ENCODE peak calls at places on chromosomes 1 and 21, in ten cellular contexts. Y is NCI-H524; F is stimulated activated CD4-positive, alpha-beta T cell treated with anti-CD3 and anti-CD28 coated beads, Interleukin-2, amount 100 ng/mL, for 4 hours; A is left lung; Q is ACHN; D is NCI-H2029; M is HTR-8/SVneo; I is NCI-H82; T is dorsolateral prefrontal cortex; C is breast epithelium. L is an unnamed sample.

GRCh38 chr1:166730299-166730888 is 108.9 kb upstream of the POGK start:
- DNase-seq in Y (peak), F (no peak), A (peak), Q (peak), D (no peak), M (no peak), I (peak), T (no peak), C (no peak), L (no peak)

GRCh38 chr1:119702384-119702783 is 9.3 kb upstream of the PHGDH start:
- DNase-seq in Y (no peak), F (no peak), A (peak), Q (no peak), D (no peak), M (no peak), I (no peak), T (no peak), C (no peak), L (no peak)

GRCh38 chr1:151809625-151810556 is 4.7 kb upstream of the LINGO4 start:
- DNase-seq in Y (no peak), F (no peak), A (no peak), Q (no peak), D (no peak), M (no peak), I (no peak), T (no peak), C (no peak), L (peak)

GRCh38 chr1:2386636-2387611 is 4.4 kb downstream of the MORN1 start:
- DNase-seq in Y (no peak), F (no peak), A (peak), Q (no peak), D (no peak), M (no peak), I (no peak), T (peak), C (no peak), L (no peak)

GRCh38 chr1:246161626-246162025 is 345.5 kb downstream of the SMYD3 start:
- DNase-seq in Y (no peak), F (no peak), A (no peak), Q (no peak), D (peak), M (no peak), I (no peak), T (no peak), C (no peak), L (no peak)

GRCh38 chr1:37795340-37796110 is 1.9 kb downstream of the MANEAL start:
- DNase-seq in Y (no peak), F (no peak), A (peak), Q (no peak), D (peak), M (no peak), I (peak), T (no peak), C (no peak), L (peak)

GRCh38 chr1:11541956-11542355 is 63.0 kb downstream of the DISP3 start:
- DNase-seq in Y (no peak), F (no peak), A (no peak), Q (no peak), D (no peak), M (no peak), I (no peak), T (peak), C (no peak), L (no peak)

GRCh38 chr1:19469004-19469403 is 16.3 kb downstream of the CAPZB start:
- DNase-seq in Y (no peak), F (no peak), A (no peak), Q (no peak), D (no peak), M (no peak), I (no peak), T (no peak), C (no peak), L (no peak)

GRCh38 chr1:212346586-212346985 is 61.4 kb downstream of the PPP2R5A start:
- DNase-seq in Y (no peak), F (no peak), A (no peak), Q (no peak), D (no peak), M (no peak), I (no peak), T (no peak), C (no peak), L (no peak)

GRCh38 chr21:45871616-45872236 is 109.8 kb upstream of the COL6A1 start:
- DNase-seq in Y (no peak), F (no peak), A (no peak), Q (no peak), D (no peak), M (no peak), I (no peak), T (no peak), C (no peak), L (no peak)

GRCh38 chr21:35424122-35424521 is 375.0 kb upstream of the RUNX1 start:
- DNase-seq in Y (no peak), F (no peak), A (no peak), Q (no peak), D (no peak), M (no peak), I (no peak), T (no peak), C (no peak), L (no peak)

GRCh38 chr1:177945943-177946650 is 23.8 kb downstream of the SEC16B start:
- DNase-seq in Y (peak), F (no peak), A (no peak), Q (peak), D (peak), M (peak), I (peak), T (peak), C (peak), L (peak)

GRCh38 chr1:27000092-27000816 is 6.8 kb downstream of the TRNP1 start:
- DNase-seq in Y (no peak), F (no peak), A (no peak), Q (no peak), D (no peak), M (no peak), I (no peak), T (no peak), C (no peak), L (no peak)

GRCh38 chr1:24267003-24267402 is 52.2 kb upstream of the GRHL3 start:
- DNase-seq in Y (no peak), F (no peak), A (no peak), Q (no peak), D (no peak), M (no peak), I (no peak), T (no peak), C (no peak), L (no peak)

GRCh38 chr1:90176530-90176929 is 181.6 kb downstream of the ZNF326 start:
- DNase-seq in Y (no peak), F (no peak), A (no peak), Q (no peak), D (no peak), M (no peak), I (no peak), T (no peak), C (no peak), L (no peak)

GRCh38 chr1:109478806-109479205 is 4.9 kb upstream of the ATXN7L2 start:
- DNase-seq in Y (no peak), F (no peak), A (no peak), Q (peak), D (no peak), M (no peak), I (no peak), T (no peak), C (no peak), L (no peak)

GRCh38 chr1:41461790-41462679 is 22.4 kb downstream of the EDN2 start:
- DNase-seq in Y (no peak), F (no peak), A (no peak), Q (no peak), D (peak), M (no peak), I (no peak), T (no peak), C (no peak), L (no peak)

GRCh38 chr1:41486892-41487728 is 2.6 kb upstream of the EDN2 start:
- DNase-seq in Y (no peak), F (no peak), A (no peak), Q (peak), D (no peak), M (no peak), I (no peak), T (no peak), C (no peak), L (no peak)

GRCh38 chr1:63593887-63594617 is 841 bp downstream of the PGM1 start:
- DNase-seq in Y (peak), F (peak), A (peak), Q (peak), D (peak), M (peak), I (peak), T (peak), C (peak), L (peak)

GRCh38 chr1:226526801-226527595 is 21.6 kb upstream of the STUM start:
- DNase-seq in Y (no peak), F (no peak), A (no peak), Q (no peak), D (peak), M (no peak), I (peak), T (no peak), C (no peak), L (no peak)

GRCh38 chr1:11473635-11474034 is 5.3 kb upstream of the DISP3 start:
- DNase-seq in Y (no peak), F (no peak), A (no peak), Q (peak), D (no peak), M (peak), I (peak), T (no peak), C (no peak), L (peak)

GRCh38 chr21:45142469-45142868 is 68.1 kb downstream of the ADARB1 start:
- DNase-seq in Y (peak), F (no peak), A (no peak), Q (peak), D (no peak), M (peak), I (no peak), T (no peak), C (no peak), L (no peak)

GRCh38 chr1:151693057-151693651 is 23.4 kb downstream of the CELF3 start:
- DNase-seq in Y (peak), F (no peak), A (no peak), Q (peak), D (no peak), M (peak), I (peak), T (no peak), C (no peak), L (no peak)

GRCh38 chr1:179825201-179825600 is 52.4 kb downstream of the TOR1AIP2 start:
- DNase-seq in Y (no peak), F (no peak), A (no peak), Q (no peak), D (no peak), M (no peak), I (no peak), T (no peak), C (no peak), L (no peak)

L was measured in head of caudate nucleus.